ENCODE peak calls at places on chromosomes 5 and 9, in seven cellular contexts. One of them, this sample, is unnamed.

GRCh38 chr9:10062629-10063395 is 550.0 kb downstream of the PTPRD start:
- DNase-seq in lower leg skin: no peak
- DNase-seq in A549: no peak
- DNase-seq in stomach: no peak
- DNase-seq in body of pancreas: no peak
- DNase-seq in sigmoid colon: no peak
- DNase-seq in transverse colon: no peak
- DNase-seq in this sample: no peak

GRCh38 chr5:13354611-13355010 is 589.9 kb downstream of the DNAH5 start:
- DNase-seq in lower leg skin: no peak
- DNase-seq in A549: no peak
- DNase-seq in stomach: no peak
- DNase-seq in body of pancreas: no peak
- DNase-seq in sigmoid colon: no peak
- DNase-seq in transverse colon: no peak
- DNase-seq in this sample: no peak

GRCh38 chr5:40333459-40334241 is 346.1 kb upstream of the PTGER4 start:
- DNase-seq in lower leg skin: no peak
- DNase-seq in A549: peak
- DNase-seq in stomach: no peak
- DNase-seq in body of pancreas: no peak
- DNase-seq in sigmoid colon: no peak
- DNase-seq in transverse colon: no peak
- DNase-seq in this sample: no peak

GRCh38 chr5:55702612-55703345 is 9.3 kb downstream of the SLC38A9 start:
- DNase-seq in lower leg skin: no peak
- DNase-seq in A549: no peak
- DNase-seq in stomach: no peak
- DNase-seq in body of pancreas: no peak
- DNase-seq in sigmoid colon: no peak
- DNase-seq in transverse colon: no peak
- DNase-seq in this sample: no peak

GRCh38 chr5:56481147-56481997 is 248.2 kb upstream of the ANKRD55 start:
- DNase-seq in lower leg skin: peak
- DNase-seq in A549: no peak
- DNase-seq in stomach: peak
- DNase-seq in body of pancreas: peak
- DNase-seq in sigmoid colon: peak
- DNase-seq in transverse colon: peak
- DNase-seq in this sample: peak

GRCh38 chr5:14109041-14109747 is 33.9 kb upstream of the TRIO start:
- DNase-seq in lower leg skin: no peak
- DNase-seq in A549: peak
- DNase-seq in stomach: peak
- DNase-seq in body of pancreas: no peak
- DNase-seq in sigmoid colon: no peak
- DNase-seq in transverse colon: peak
- DNase-seq in this sample: no peak

GRCh38 chr9:16884952-16885513 is 14.6 kb upstream of the BNC2 start:
- DNase-seq in lower leg skin: no peak
- DNase-seq in A549: no peak
- DNase-seq in stomach: no peak
- DNase-seq in body of pancreas: no peak
- DNase-seq in sigmoid colon: peak
- DNase-seq in transverse colon: peak
- DNase-seq in this sample: peak

GRCh38 chr5:57677235-57677634 is 194.6 kb upstream of the ACTBL2 start:
- DNase-seq in lower leg skin: no peak
- DNase-seq in A549: no peak
- DNase-seq in stomach: no peak
- DNase-seq in body of pancreas: no peak
- DNase-seq in sigmoid colon: no peak
- DNase-seq in transverse colon: no peak
- DNase-seq in this sample: no peak

GRCh38 chr9:127829205-127829935 is 25.1 kb downstream of the ENG start:
- DNase-seq in lower leg skin: no peak
- DNase-seq in A549: no peak
- DNase-seq in stomach: no peak
- DNase-seq in body of pancreas: no peak
- DNase-seq in sigmoid colon: no peak
- DNase-seq in transverse colon: no peak
- DNase-seq in this sample: no peak

GRCh38 chr9:110125207-110125751 is 82.7 kb downstream of the C9orf152 start:
- DNase-seq in lower leg skin: peak
- DNase-seq in A549: peak
- DNase-seq in stomach: peak
- DNase-seq in body of pancreas: peak
- DNase-seq in sigmoid colon: peak
- DNase-seq in transverse colon: peak
- DNase-seq in this sample: peak

GRCh38 chr5:37900692-37901091 is 60.9 kb upstream of the GDNF start:
- DNase-seq in lower leg skin: no peak
- DNase-seq in A549: peak
- DNase-seq in stomach: peak
- DNase-seq in body of pancreas: no peak
- DNase-seq in sigmoid colon: peak
- DNase-seq in transverse colon: peak
- DNase-seq in this sample: peak

GRCh38 chr5:171453988-171454387 is 34.5 kb downstream of the FGF18 start:
- DNase-seq in lower leg skin: no peak
- DNase-seq in A549: no peak
- DNase-seq in stomach: no peak
- DNase-seq in body of pancreas: no peak
- DNase-seq in sigmoid colon: no peak
- DNase-seq in transverse colon: no peak
- DNase-seq in this sample: no peak

GRCh38 chr5:53934126-53934856 is 373.9 kb downstream of the NDUFS4 start:
- DNase-seq in lower leg skin: no peak
- DNase-seq in A549: no peak
- DNase-seq in stomach: no peak
- DNase-seq in body of pancreas: no peak
- DNase-seq in sigmoid colon: no peak
- DNase-seq in transverse colon: no peak
- DNase-seq in this sample: no peak

GRCh38 chr9:84276741-84277140 is 63.8 kb downstream of the SLC28A3 start:
- DNase-seq in lower leg skin: no peak
- DNase-seq in A549: no peak
- DNase-seq in stomach: no peak
- DNase-seq in body of pancreas: no peak
- DNase-seq in sigmoid colon: no peak
- DNase-seq in transverse colon: no peak
- DNase-seq in this sample: no peak

GRCh38 chr5:171024084-171024483 is 162.3 kb downstream of the RANBP17 start:
- DNase-seq in lower leg skin: no peak
- DNase-seq in A549: no peak
- DNase-seq in stomach: no peak
- DNase-seq in body of pancreas: no peak
- DNase-seq in sigmoid colon: no peak
- DNase-seq in transverse colon: no peak
- DNase-seq in this sample: no peak

GRCh38 chr9:89309166-89309565 is 1.8 kb upstream of the CKS2 start:
- DNase-seq in lower leg skin: no peak
- DNase-seq in A549: no peak
- DNase-seq in stomach: no peak
- DNase-seq in body of pancreas: no peak
- DNase-seq in sigmoid colon: no peak
- DNase-seq in transverse colon: no peak
- DNase-seq in this sample: no peak

GRCh38 chr9:94164756-94165549 is 80.7 kb downstream of the PTPDC1 start:
- DNase-seq in lower leg skin: no peak
- DNase-seq in A549: no peak
- DNase-seq in stomach: no peak
- DNase-seq in body of pancreas: no peak
- DNase-seq in sigmoid colon: no peak
- DNase-seq in transverse colon: no peak
- DNase-seq in this sample: no peak

GRCh38 chr5:6732634-6733410 is 19.6 kb downstream of the TENT4A start:
- DNase-seq in lower leg skin: no peak
- DNase-seq in A549: no peak
- DNase-seq in stomach: no peak
- DNase-seq in body of pancreas: no peak
- DNase-seq in sigmoid colon: peak
- DNase-seq in transverse colon: no peak
- DNase-seq in this sample: peak

GRCh38 chr9:94922098-94922607 is 195.7 kb downstream of the AOPEP start:
- DNase-seq in lower leg skin: peak
- DNase-seq in A549: peak
- DNase-seq in stomach: no peak
- DNase-seq in body of pancreas: peak
- DNase-seq in sigmoid colon: peak
- DNase-seq in transverse colon: no peak
- DNase-seq in this sample: peak

GRCh38 chr5:137858223-137858916 is 9.3 kb upstream of the MYOT start:
- DNase-seq in lower leg skin: no peak
- DNase-seq in A549: no peak
- DNase-seq in stomach: no peak
- DNase-seq in body of pancreas: no peak
- DNase-seq in sigmoid colon: no peak
- DNase-seq in transverse colon: no peak
- DNase-seq in this sample: no peak

GRCh38 chr9:8468048-8468600 is 668.5 kb upstream of the DMAC1 start:
- DNase-seq in lower leg skin: no peak
- DNase-seq in A549: no peak
- DNase-seq in stomach: no peak
- DNase-seq in body of pancreas: no peak
- DNase-seq in sigmoid colon: no peak
- DNase-seq in transverse colon: no peak
- DNase-seq in this sample: no peak

GRCh38 chr5:107672212-107673105 is 1.7 kb upstream of the EFNA5 start:
- DNase-seq in lower leg skin: peak
- DNase-seq in A549: peak
- DNase-seq in stomach: peak
- DNase-seq in body of pancreas: peak
- DNase-seq in sigmoid colon: peak
- DNase-seq in transverse colon: peak
- DNase-seq in this sample: peak

GRCh38 chr5:134451618-134452505 is 40.2 kb upstream of the CDKN2AIPNL start:
- DNase-seq in lower leg skin: no peak
- DNase-seq in A549: peak
- DNase-seq in stomach: peak
- DNase-seq in body of pancreas: no peak
- DNase-seq in sigmoid colon: peak
- DNase-seq in transverse colon: peak
- DNase-seq in this sample: peak

GRCh38 chr5:170491479-170491878 is 12.3 kb upstream of the KCNIP1 start:
- DNase-seq in lower leg skin: no peak
- DNase-seq in A549: no peak
- DNase-seq in stomach: no peak
- DNase-seq in body of pancreas: peak
- DNase-seq in sigmoid colon: no peak
- DNase-seq in transverse colon: no peak
- DNase-seq in this sample: no peak

GRCh38 chr9:131395027-131395744 is 1.3 kb downstream of the PRRC2B start:
- DNase-seq in lower leg skin: peak
- DNase-seq in A549: no peak
- DNase-seq in stomach: peak
- DNase-seq in body of pancreas: peak
- DNase-seq in sigmoid colon: no peak
- DNase-seq in transverse colon: peak
- DNase-seq in this sample: peak
- TF ChIP-seq POLR2A in lower leg skin: no peak
- TF ChIP-seq POLR2A in A549: no peak
- TF ChIP-seq POLR2A in stomach: no peak
- TF ChIP-seq POLR2A in body of pancreas: no peak
- TF ChIP-seq POLR2A in sigmoid colon: no peak
- TF ChIP-seq POLR2A in transverse colon: peak
- TF ChIP-seq POLR2A in this sample: no peak

GRCh38 chr9:79431019-79431679 is 140.6 kb upstream of the TLE4 start:
- DNase-seq in lower leg skin: no peak
- DNase-seq in A549: peak
- DNase-seq in stomach: no peak
- DNase-seq in body of pancreas: no peak
- DNase-seq in sigmoid colon: no peak
- DNase-seq in transverse colon: no peak
- DNase-seq in this sample: no peak

GRCh38 chr9:79428422-79428821 is 143.3 kb upstream of the TLE4 start:
- DNase-seq in lower leg skin: no peak
- DNase-seq in A549: no peak
- DNase-seq in stomach: no peak
- DNase-seq in body of pancreas: no peak
- DNase-seq in sigmoid colon: no peak
- DNase-seq in transverse colon: no peak
- DNase-seq in this sample: no peak

GRCh38 chr9:79430599-79430998 is 141.2 kb upstream of the TLE4 start:
- DNase-seq in lower leg skin: no peak
- DNase-seq in A549: no peak
- DNase-seq in stomach: no peak
- DNase-seq in body of pancreas: no peak
- DNase-seq in sigmoid colon: no peak
- DNase-seq in transverse colon: no peak
- DNase-seq in this sample: no peak

DNA sequence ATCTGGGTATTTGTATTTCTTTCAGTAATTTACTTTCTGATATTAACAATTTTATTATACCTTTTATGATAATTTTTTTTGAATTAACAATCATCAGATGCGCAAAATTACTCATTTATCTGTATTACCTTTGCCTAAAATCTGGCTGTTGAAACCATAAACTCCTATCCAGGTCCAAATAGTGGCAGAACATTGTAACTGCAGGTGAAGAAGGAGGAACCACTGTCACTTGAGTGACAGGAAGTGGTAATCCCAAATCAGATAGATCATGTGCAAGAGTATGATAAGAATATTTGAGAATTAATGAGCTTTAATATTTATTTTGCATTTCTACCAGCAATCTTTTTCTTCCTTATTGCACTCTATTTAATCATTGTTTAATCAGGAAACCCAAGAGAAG is 139.3 kb upstream of the TLE4 start:
- DNase-seq in lower leg skin: no peak
- DNase-seq in A549: peak
- DNase-seq in stomach: no peak
- DNase-seq in body of pancreas: no peak
- DNase-seq in sigmoid colon: no peak
- DNase-seq in transverse colon: no peak
- DNase-seq in this sample: no peak
- TF ChIP-seq CTCF in lower leg skin: no peak
- TF ChIP-seq CTCF in A549: no peak
- TF ChIP-seq CTCF in stomach: no peak
- TF ChIP-seq CTCF in body of pancreas: no peak
- TF ChIP-seq CTCF in sigmoid colon: no peak
- TF ChIP-seq CTCF in transverse colon: no peak
- TF ChIP-seq CTCF in this sample: no peak

GRCh38 chr5:119212666-119213065 is 141.8 kb downstream of the DMXL1 start:
- DNase-seq in lower leg skin: no peak
- DNase-seq in A549: no peak
- DNase-seq in stomach: no peak
- DNase-seq in body of pancreas: no peak
- DNase-seq in sigmoid colon: no peak
- DNase-seq in transverse colon: no peak
- DNase-seq in this sample: no peak
- TF ChIP-seq POLR2A in lower leg skin: no peak
- TF ChIP-seq POLR2A in A549: no peak
- TF ChIP-seq POLR2A in stomach: no peak
- TF ChIP-seq POLR2A in body of pancreas: no peak
- TF ChIP-seq POLR2A in sigmoid colon: no peak
- TF ChIP-seq POLR2A in transverse colon: no peak
- TF ChIP-seq POLR2A in this sample: no peak

DNA sequence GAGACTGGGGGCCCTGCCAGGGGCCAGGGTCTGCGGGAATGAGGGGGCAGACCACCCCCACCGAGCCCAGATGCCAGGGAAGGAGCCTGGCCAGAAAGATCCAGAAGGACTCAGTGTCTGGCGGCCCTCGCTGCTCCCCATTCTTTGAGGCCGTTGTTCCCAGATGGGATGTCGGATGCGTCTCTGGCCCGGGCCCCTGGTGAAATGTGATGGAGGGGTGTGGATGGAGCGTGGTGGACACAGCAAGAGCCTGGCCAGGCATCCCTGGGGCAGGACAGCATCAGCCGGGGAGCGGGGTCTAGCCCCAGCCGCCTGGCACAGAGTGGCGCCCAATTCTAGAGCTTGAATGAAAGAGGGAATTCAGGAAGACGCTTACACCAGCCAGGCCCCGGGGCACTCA is 46.2 kb upstream of the NKD2 start:
- DNase-seq in lower leg skin: no peak
- DNase-seq in A549: no peak
- DNase-seq in stomach: no peak
- DNase-seq in body of pancreas: no peak
- DNase-seq in sigmoid colon: no peak
- DNase-seq in transverse colon: no peak
- DNase-seq in this sample: no peak
- TF ChIP-seq CTCF in lower leg skin: no peak
- TF ChIP-seq CTCF in A549: no peak
- TF ChIP-seq CTCF in stomach: no peak
- TF ChIP-seq CTCF in body of pancreas: no peak
- TF ChIP-seq CTCF in sigmoid colon: no peak
- TF ChIP-seq CTCF in transverse colon: no peak
- TF ChIP-seq CTCF in this sample: no peak

This sample was measured in testis.